ENCODE peak calls at places on chromosome 6, in four cellular contexts. E, W, X and S are unnamed samples.

GRCh38 chr6:68333444-68333843 is 301.6 kb upstream of the ADGRB3 start:
- DNase-seq in E (no peak), W (no peak), X (no peak), S (no peak)

GRCh38 chr6:7692453-7692784 is 33.5 kb upstream of the BMP6 start:
- DNase-seq in E (no peak), W (no peak), X (no peak), S (no peak)

GRCh38 chr6:75940558-75940957 is 131.9 kb downstream of the IMPG1 start:
- DNase-seq in E (no peak), W (no peak), X (no peak), S (no peak)

GRCh38 chr6:157228421-157229218 is 94.7 kb downstream of the TMEM242 start:
- DNase-seq in E (no peak), W (peak; percentile 39), X (no peak), S (no peak)

GRCh38 chr6:29680904-29681303 is at the start of gene ZFP57:
- DNase-seq in E (no peak), W (no peak), X (no peak), S (no peak)

GRCh38 chr6:322940-323729 is 30.8 kb downstream of the DUSP22 start:
- DNase-seq in E (no peak), W (no peak), X (no peak), S (no peak)

GRCh38 chr6:47355496-47355895 is 45.8 kb upstream of the TNFRSF21 start:
- DNase-seq in E (no peak), W (no peak), X (no peak), S (no peak)

GRCh38 chr6:101650402-101651100 is 257.0 kb downstream of the GRIK2 start:
- DNase-seq in E (no peak), W (no peak), X (no peak), S (no peak)

GRCh38 chr6:79047072-79047471 is 31.0 kb downstream of the PHIP start:
- DNase-seq in E (no peak), W (no peak), X (no peak), S (no peak)

GRCh38 chr6:36967757-36968156 is 13.2 kb downstream of the PI16 start:
- DNase-seq in E (no peak), W (no peak), X (no peak), S (no peak)

GRCh38 chr6:36028887-36029324 is 1.3 kb downstream of the MAPK14 start:
- DNase-seq in E (no peak), W (peak; percentile 29), X (no peak), S (peak; percentile 84)

GRCh38 chr6:112252571-112253504 is 1.5 kb downstream of the LAMA4 start:
- DNase-seq in E (no peak), W (no peak), X (no peak), S (peak; percentile 57)

GRCh38 chr6:126094411-126094810 is 108.1 kb downstream of the TRMT11 start:
- DNase-seq in E (no peak), W (no peak), X (no peak), S (no peak)

GRCh38 chr6:74867286-74867685 is 338.6 kb downstream of the COL12A1 start:
- DNase-seq in E (no peak), W (no peak), X (no peak), S (no peak)

GRCh38 chr6:111626446-111626845 is 20.8 kb upstream of the TRAF3IP2 start:
- DNase-seq in E (no peak), W (no peak), X (no peak), S (no peak)

GRCh38 chr6:110658621-110659211 is 156.6 kb downstream of the CDK19 start:
- DNase-seq in E (no peak), W (no peak), X (no peak), S (no peak)

GRCh38 chr6:167409078-167409477 is 84.2 kb downstream of the TTLL2 start:
- DNase-seq in E (peak; percentile 23), W (no peak), X (no peak), S (no peak)

GRCh38 chr6:161073940-161074339 is 82.4 kb downstream of the MAP3K4 start:
- DNase-seq in E (no peak), W (no peak), X (no peak), S (no peak)

GRCh38 chr6:43376551-43376981 is 7.1 kb upstream of the ZNF318 start:
- DNase-seq in E (no peak), W (no peak), X (no peak), S (peak; percentile 50)

GRCh38 chr6:43205849-43206248 is 23.4 kb downstream of the DNPH1 start:
- DNase-seq in E (no peak), W (no peak), X (no peak), S (no peak)

GRCh38 chr6:167153523-167153959 is 4.2 kb downstream of the GPR31 start:
- DNase-seq in E (no peak), W (no peak), X (no peak), S (no peak)

GRCh38 chr6:136429264-136429663 is 121.0 kb downstream of the MAP7 start:
- DNase-seq in E (no peak), W (no peak), X (no peak), S (no peak)

GRCh38 chr6:157139054-157139708 is 184.1 kb downstream of the TMEM242 start:
- DNase-seq in E (peak; percentile 66), W (no peak), X (peak; percentile 75), S (no peak)

GRCh38 chr6:1482381-1483166 is 93.2 kb downstream of the FOXF2 start:
- DNase-seq in E (no peak), W (no peak), X (no peak), S (no peak)

GRCh38 chr6:31737315-31738047 is 1.2 kb upstream of the CLIC1 start:
- DNase-seq in E (peak; percentile 58), W (peak; percentile 65), X (peak; percentile 49), S (peak; percentile 82)
- H2BK12ac ChIP-seq in E (no peak overlapping the region), W (no peak overlapping the region), X (peak overlapping the region; percentile 98), S (peak overlapping the region; percentile 38)

GRCh38 chr6:90296346-90297123 is at the start of gene BACH2:
- DNase-seq in E (peak; percentile 91), W (peak; percentile 95), X (peak; percentile 93), S (peak; percentile 87)
- H2BK12ac ChIP-seq in E (peak within 1 kb of the TSS; percentile 8), W (no peak within 1 kb of the TSS), X (peak within 1 kb of the TSS; percentile 91), S (no peak within 1 kb of the TSS)

DNA sequence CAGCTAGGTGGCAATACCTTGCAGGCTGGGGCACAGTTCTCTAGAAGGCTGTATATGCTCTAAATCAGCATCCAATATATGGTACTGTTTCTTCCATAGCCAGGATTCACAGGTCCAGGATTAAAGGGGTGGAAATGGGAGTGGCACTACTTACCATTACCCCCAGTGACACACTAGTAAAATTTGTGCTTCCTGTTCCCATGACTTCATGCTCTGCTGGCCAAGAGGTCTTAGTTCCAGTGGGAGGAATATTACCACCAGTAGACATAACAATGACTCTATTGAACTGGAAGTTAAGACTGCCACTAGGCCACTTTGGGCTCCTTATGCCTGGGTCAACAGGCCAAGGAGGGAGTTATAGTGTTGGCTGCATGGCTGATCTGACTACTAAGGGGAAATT is 174.3 kb upstream of the TNFAIP3 start:
- DNase-seq in E (no peak), W (no peak), X (no peak), S (no peak)
- H2BK12ac ChIP-seq in E (no peak overlapping the region), W (no peak overlapping the region), X (no peak overlapping the region), S (no peak overlapping the region)

GRCh38 chr6:97473979-97474378 is 191.0 kb upstream of the MMS22L start:
- DNase-seq in E (no peak), W (no peak), X (no peak), S (no peak)
- H2BK12ac ChIP-seq in E (no peak overlapping the region), W (no peak overlapping the region), X (no peak overlapping the region), S (no peak overlapping the region)

GRCh38 chr6:106885659-106886058 is 88.9 kb downstream of the CD24 start:
- DNase-seq in E (no peak), W (no peak), X (no peak), S (no peak)
- H2BK12ac ChIP-seq in E (peak overlapping the region; percentile 30), W (no peak overlapping the region), X (peak overlapping the region; percentile 64), S (no peak overlapping the region)

GRCh38 chr6:52514514-52514913 is 62.3 kb downstream of the TRAM2 start:
- DNase-seq in E (no peak), W (no peak), X (no peak), S (peak; percentile 79)

GRCh38 chr6:52513896-52514295 is 63.0 kb downstream of the TRAM2 start:
- DNase-seq in E (no peak), W (no peak), X (no peak), S (no peak)

GRCh38 chr6:52512199-52512598 is 64.7 kb downstream of the TRAM2 start:
- DNase-seq in E (no peak), W (no peak), X (no peak), S (peak; percentile 93)

GRCh38 chr6:52511572-52512151 is 65.2 kb downstream of the TRAM2 start:
- DNase-seq in E (no peak), W (no peak), X (no peak), S (peak; percentile 50)

GRCh38 chr6:52513464-52513863 is 63.4 kb downstream of the TRAM2 start:
- DNase-seq in E (no peak), W (no peak), X (no peak), S (no peak)
- H2BK12ac ChIP-seq in E (no peak overlapping the region), W (no peak overlapping the region), X (no peak overlapping the region), S (peak overlapping the region; percentile 49)

DNA sequence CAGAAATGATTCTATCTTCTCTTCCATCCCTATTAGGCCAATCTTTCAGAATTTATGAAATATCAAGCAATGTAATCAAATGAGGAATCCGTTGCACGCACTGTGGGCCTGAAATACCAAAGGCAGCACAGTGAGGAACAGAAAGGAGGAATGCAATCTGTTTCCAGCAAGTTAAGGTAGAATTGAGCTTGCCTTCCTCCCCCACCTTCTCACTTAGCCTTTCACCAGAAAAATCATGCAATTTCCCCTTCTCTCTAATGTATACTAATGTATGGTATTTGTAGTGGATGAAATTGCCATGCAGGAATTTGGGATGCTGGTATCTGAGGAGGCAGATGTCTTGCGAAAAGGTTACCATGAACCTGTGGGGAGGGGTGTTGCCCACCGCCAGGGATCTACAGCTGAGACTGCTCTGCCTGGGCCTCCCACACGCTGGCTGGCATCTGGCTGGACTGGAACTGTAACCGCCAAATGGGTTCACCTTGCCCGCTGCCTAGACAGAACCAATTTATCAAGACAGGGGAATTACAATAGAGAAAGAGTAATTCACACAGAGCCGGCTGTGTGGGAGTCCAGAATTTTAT is 222.4 kb upstream of the MYLIP start:
- DNase-seq in E (no peak), W (no peak), X (no peak), S (no peak)
- H2BK12ac ChIP-seq in E (no peak overlapping the region), W (no peak overlapping the region), X (peak overlapping the region; percentile 70), S (peak overlapping the region; percentile 86)

GRCh38 chr6:165634486-165634885 is 28.6 kb downstream of the PDE10A start:
- DNase-seq in E (no peak), W (no peak), X (no peak), S (no peak)

GRCh38 chr6:165636015-165636414 is 27.0 kb downstream of the PDE10A start:
- DNase-seq in E (no peak), W (no peak), X (no peak), S (peak; percentile 38)

GRCh38 chr6:165636415-165637048 is 26.5 kb downstream of the PDE10A start:
- DNase-seq in E (peak; percentile 42), W (no peak), X (no peak), S (peak; percentile 49)

GRCh38 chr6:165632194-165632593 is 30.8 kb downstream of the PDE10A start:
- DNase-seq in E (no peak), W (no peak), X (no peak), S (peak; percentile 36)

GRCh38 chr6:165634076-165634475 is 29.0 kb downstream of the PDE10A start:
- DNase-seq in E (no peak), W (no peak), X (no peak), S (no peak)
- H2BK12ac ChIP-seq in E (no peak overlapping the region), W (no peak overlapping the region), X (peak overlapping the region; percentile 85), S (no peak overlapping the region)